ENCODE peak calls at places on chromosome 3, in nine cellular contexts. One of them, this sample, is unnamed. For H3K4me1, the result is how much of the 10 kb centered on the place peaks cover.

GRCh38 chr3:21913791-21914190 is 162.8 kb upstream of the ZNF385D start:
- DNase-seq in A549: no peak
- DNase-seq in heart left ventricle: no peak
- DNase-seq in psoas muscle: no peak
- DNase-seq in fibroblast of lung: peak
- DNase-seq in cardiac muscle cell: peak
- DNase-seq in esophagus muscularis mucosa: no peak
- DNase-seq in tibial artery: no peak
- DNase-seq in keratinocyte: no peak
- DNase-seq in this sample: no peak

GRCh38 chr3:139455855-139456254 is 20.5 kb downstream of the RBP2 start:
- DNase-seq in A549: peak
- DNase-seq in tibial artery: no peak
- DNase-seq in heart left ventricle: no peak
- DNase-seq in psoas muscle: no peak
- DNase-seq in fibroblast of lung: no peak
- DNase-seq in keratinocyte: no peak
- DNase-seq in cardiac muscle cell: peak
- DNase-seq in esophagus muscularis mucosa: no peak
- DNase-seq in this sample: no peak

GRCh38 chr3:173007079-173007723 is 133.8 kb downstream of the SPATA16 start:
- DNase-seq in psoas muscle: no peak
- DNase-seq in keratinocyte: no peak
- DNase-seq in cardiac muscle cell: no peak
- DNase-seq in A549: no peak
- DNase-seq in esophagus muscularis mucosa: no peak
- DNase-seq in fibroblast of lung: no peak
- DNase-seq in tibial artery: no peak
- DNase-seq in heart left ventricle: no peak
- DNase-seq in this sample: no peak

GRCh38 chr3:21256932-21257331 is 494.1 kb downstream of the ZNF385D start:
- DNase-seq in tibial artery: no peak
- DNase-seq in keratinocyte: no peak
- DNase-seq in cardiac muscle cell: peak
- DNase-seq in esophagus muscularis mucosa: no peak
- DNase-seq in psoas muscle: no peak
- DNase-seq in heart left ventricle: no peak
- DNase-seq in fibroblast of lung: peak
- DNase-seq in A549: no peak
- DNase-seq in this sample: no peak

GRCh38 chr3:181326637-181327223 is 337.2 kb upstream of the DNAJC19 start:
- DNase-seq in fibroblast of lung: peak
- DNase-seq in keratinocyte: no peak
- DNase-seq in heart left ventricle: no peak
- DNase-seq in esophagus muscularis mucosa: no peak
- DNase-seq in tibial artery: no peak
- DNase-seq in psoas muscle: no peak
- DNase-seq in A549: peak
- DNase-seq in cardiac muscle cell: peak
- DNase-seq in this sample: no peak

GRCh38 chr3:76010252-76010651 is 224.9 kb upstream of the ZNF717 start:
- DNase-seq in tibial artery: no peak
- DNase-seq in cardiac muscle cell: no peak
- DNase-seq in fibroblast of lung: no peak
- DNase-seq in keratinocyte: no peak
- DNase-seq in heart left ventricle: no peak
- DNase-seq in psoas muscle: no peak
- DNase-seq in esophagus muscularis mucosa: no peak
- DNase-seq in A549: no peak
- DNase-seq in this sample: no peak

GRCh38 chr3:123037015-123037375 is 9.4 kb upstream of the SEMA5B start:
- DNase-seq in tibial artery: no peak
- DNase-seq in psoas muscle: no peak
- DNase-seq in cardiac muscle cell: no peak
- DNase-seq in A549: no peak
- DNase-seq in heart left ventricle: no peak
- DNase-seq in keratinocyte: no peak
- DNase-seq in esophagus muscularis mucosa: no peak
- DNase-seq in fibroblast of lung: no peak
- DNase-seq in this sample: no peak

GRCh38 chr3:40719660-40720287 is 195.0 kb downstream of the ZNF621 start:
- DNase-seq in keratinocyte: no peak
- DNase-seq in A549: no peak
- DNase-seq in esophagus muscularis mucosa: peak
- DNase-seq in cardiac muscle cell: peak
- DNase-seq in heart left ventricle: no peak
- DNase-seq in psoas muscle: no peak
- DNase-seq in tibial artery: no peak
- DNase-seq in fibroblast of lung: peak
- DNase-seq in this sample: no peak

GRCh38 chr3:58062469-58062868 is 54.2 kb downstream of the FLNB start:
- DNase-seq in heart left ventricle: no peak
- DNase-seq in fibroblast of lung: peak
- DNase-seq in cardiac muscle cell: peak
- DNase-seq in psoas muscle: no peak
- DNase-seq in tibial artery: no peak
- DNase-seq in esophagus muscularis mucosa: no peak
- DNase-seq in A549: no peak
- DNase-seq in keratinocyte: no peak
- DNase-seq in this sample: no peak

GRCh38 chr3:189942948-189943347 is 177.7 kb downstream of the P3H2 start:
- DNase-seq in esophagus muscularis mucosa: no peak
- DNase-seq in psoas muscle: no peak
- DNase-seq in tibial artery: no peak
- DNase-seq in keratinocyte: no peak
- DNase-seq in cardiac muscle cell: no peak
- DNase-seq in A549: no peak
- DNase-seq in fibroblast of lung: no peak
- DNase-seq in heart left ventricle: no peak
- DNase-seq in this sample: no peak

GRCh38 chr3:71955549-71956373 is 170.8 kb upstream of the PROK2 start:
- DNase-seq in psoas muscle: peak
- DNase-seq in keratinocyte: no peak
- DNase-seq in fibroblast of lung: peak
- DNase-seq in A549: peak
- DNase-seq in tibial artery: peak
- DNase-seq in esophagus muscularis mucosa: peak
- DNase-seq in cardiac muscle cell: peak
- DNase-seq in heart left ventricle: peak
- DNase-seq in this sample: peak

GRCh38 chr3:77795013-77795412 is 755.1 kb downstream of the ROBO2 start:
- DNase-seq in A549: no peak
- DNase-seq in psoas muscle: no peak
- DNase-seq in heart left ventricle: no peak
- DNase-seq in cardiac muscle cell: no peak
- DNase-seq in fibroblast of lung: no peak
- DNase-seq in tibial artery: no peak
- DNase-seq in esophagus muscularis mucosa: no peak
- DNase-seq in keratinocyte: no peak
- DNase-seq in this sample: no peak

GRCh38 chr3:122271246-122271898 is 53.7 kb upstream of the CSTA start:
- DNase-seq in psoas muscle: no peak
- DNase-seq in cardiac muscle cell: peak
- DNase-seq in fibroblast of lung: no peak
- DNase-seq in tibial artery: no peak
- DNase-seq in A549: no peak
- DNase-seq in esophagus muscularis mucosa: peak
- DNase-seq in keratinocyte: no peak
- DNase-seq in heart left ventricle: no peak
- DNase-seq in this sample: no peak

GRCh38 chr3:44930911-44931310 is 45.1 kb downstream of the ZDHHC3 start:
- DNase-seq in tibial artery: no peak
- DNase-seq in heart left ventricle: no peak
- DNase-seq in keratinocyte: no peak
- DNase-seq in esophagus muscularis mucosa: no peak
- DNase-seq in cardiac muscle cell: no peak
- DNase-seq in psoas muscle: no peak
- DNase-seq in fibroblast of lung: no peak
- DNase-seq in A549: no peak
- DNase-seq in this sample: no peak

GRCh38 chr3:107600784-107601183 is 78.0 kb downstream of the BBX start:
- DNase-seq in heart left ventricle: no peak
- DNase-seq in esophagus muscularis mucosa: no peak
- DNase-seq in keratinocyte: no peak
- DNase-seq in psoas muscle: no peak
- DNase-seq in fibroblast of lung: peak
- DNase-seq in cardiac muscle cell: no peak
- DNase-seq in A549: no peak
- DNase-seq in tibial artery: no peak
- DNase-seq in this sample: no peak

GRCh38 chr3:189606774-189607173 is 24.4 kb upstream of the TP63 start:
- DNase-seq in heart left ventricle: no peak
- DNase-seq in tibial artery: no peak
- DNase-seq in esophagus muscularis mucosa: no peak
- DNase-seq in keratinocyte: no peak
- DNase-seq in fibroblast of lung: no peak
- DNase-seq in A549: no peak
- DNase-seq in psoas muscle: no peak
- DNase-seq in cardiac muscle cell: no peak
- DNase-seq in this sample: no peak

GRCh38 chr3:142844339-142844977 is 44.4 kb downstream of the PCOLCE2 start:
- DNase-seq in keratinocyte: no peak
- DNase-seq in tibial artery: no peak
- DNase-seq in heart left ventricle: no peak
- DNase-seq in psoas muscle: no peak
- DNase-seq in cardiac muscle cell: peak
- DNase-seq in fibroblast of lung: peak
- DNase-seq in esophagus muscularis mucosa: no peak
- DNase-seq in A549: peak
- DNase-seq in this sample: no peak
- TF ChIP-seq CTCF in keratinocyte: peak
- TF ChIP-seq CTCF in tibial artery: no peak
- TF ChIP-seq CTCF in heart left ventricle: peak
- TF ChIP-seq CTCF in psoas muscle: no peak
- TF ChIP-seq CTCF in cardiac muscle cell: peak
- TF ChIP-seq CTCF in fibroblast of lung: peak
- TF ChIP-seq CTCF in esophagus muscularis mucosa: peak
- TF ChIP-seq CTCF in A549: peak
- TF ChIP-seq CTCF in this sample: peak

GRCh38 chr3:152338159-152338720 is 69.5 kb downstream of the MBNL1 start:
- DNase-seq in A549: no peak
- DNase-seq in psoas muscle: no peak
- DNase-seq in heart left ventricle: no peak
- DNase-seq in tibial artery: no peak
- DNase-seq in fibroblast of lung: no peak
- DNase-seq in cardiac muscle cell: no peak
- DNase-seq in esophagus muscularis mucosa: no peak
- DNase-seq in keratinocyte: no peak
- DNase-seq in this sample: no peak
- H3K4me1 ChIP-seq in A549: under half
- H3K4me1 ChIP-seq in psoas muscle: half or more
- H3K4me1 ChIP-seq in heart left ventricle: under half
- H3K4me1 ChIP-seq in tibial artery: under half
- H3K4me1 ChIP-seq in fibroblast of lung: under half
- H3K4me1 ChIP-seq in cardiac muscle cell: under half
- H3K4me1 ChIP-seq in esophagus muscularis mucosa: half or more
- H3K4me1 ChIP-seq in keratinocyte: under half
- H3K4me1 ChIP-seq in this sample: half or more

GRCh38 chr3:14915636-14916222 is 31.7 kb upstream of the NR2C2 start:
- DNase-seq in keratinocyte: no peak
- DNase-seq in A549: no peak
- DNase-seq in cardiac muscle cell: peak
- DNase-seq in tibial artery: no peak
- DNase-seq in fibroblast of lung: no peak
- DNase-seq in psoas muscle: no peak
- DNase-seq in heart left ventricle: no peak
- DNase-seq in esophagus muscularis mucosa: no peak
- DNase-seq in this sample: no peak
- TF ChIP-seq CTCF in keratinocyte: peak
- TF ChIP-seq CTCF in A549: no peak
- TF ChIP-seq CTCF in cardiac muscle cell: no peak
- TF ChIP-seq CTCF in tibial artery: no peak
- TF ChIP-seq CTCF in fibroblast of lung: peak
- TF ChIP-seq CTCF in psoas muscle: peak
- TF ChIP-seq CTCF in heart left ventricle: peak
- TF ChIP-seq CTCF in esophagus muscularis mucosa: no peak
- TF ChIP-seq CTCF in this sample: peak

DNA sequence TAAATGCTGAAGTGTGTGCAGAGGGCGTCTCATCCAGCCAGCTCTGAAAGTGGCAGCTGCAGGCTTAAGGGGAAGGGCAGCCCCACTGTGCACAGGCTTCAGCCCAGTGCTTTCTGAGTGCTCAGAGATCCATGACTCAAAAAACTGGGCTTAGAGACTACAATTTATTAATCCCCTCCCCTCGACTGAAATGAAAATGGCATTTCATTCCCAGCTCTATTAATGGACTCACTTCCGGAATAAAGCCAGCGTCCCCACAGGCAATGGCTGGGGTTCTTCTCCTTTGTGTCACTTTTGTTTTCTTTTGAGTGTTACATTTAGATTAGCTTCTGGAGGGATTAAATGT is 55.5 kb upstream of the PLXNA1 start:
- DNase-seq in esophagus muscularis mucosa: no peak
- DNase-seq in cardiac muscle cell: no peak
- DNase-seq in fibroblast of lung: no peak
- DNase-seq in psoas muscle: no peak
- DNase-seq in keratinocyte: no peak
- DNase-seq in heart left ventricle: no peak
- DNase-seq in tibial artery: peak
- DNase-seq in A549: no peak
- DNase-seq in this sample: no peak
- H3K4me1 ChIP-seq in esophagus muscularis mucosa: under half
- H3K4me1 ChIP-seq in cardiac muscle cell: under half
- H3K4me1 ChIP-seq in fibroblast of lung: under half
- H3K4me1 ChIP-seq in psoas muscle: under half
- H3K4me1 ChIP-seq in keratinocyte: under half
- H3K4me1 ChIP-seq in heart left ventricle: under half
- H3K4me1 ChIP-seq in tibial artery: under half
- H3K4me1 ChIP-seq in A549: under half
- H3K4me1 ChIP-seq in this sample: under half

GRCh38 chr3:186425788-186426730 is 64.0 kb upstream of the DGKG start:
- DNase-seq in keratinocyte: no peak
- DNase-seq in cardiac muscle cell: peak
- DNase-seq in heart left ventricle: no peak
- DNase-seq in fibroblast of lung: peak
- DNase-seq in A549: peak
- DNase-seq in psoas muscle: no peak
- DNase-seq in esophagus muscularis mucosa: peak
- DNase-seq in tibial artery: no peak
- DNase-seq in this sample: no peak
- TF ChIP-seq CTCF in keratinocyte: no peak
- TF ChIP-seq CTCF in cardiac muscle cell: peak
- TF ChIP-seq CTCF in heart left ventricle: no peak
- TF ChIP-seq CTCF in fibroblast of lung: peak
- TF ChIP-seq CTCF in A549: no peak
- TF ChIP-seq CTCF in psoas muscle: peak
- TF ChIP-seq CTCF in esophagus muscularis mucosa: peak
- TF ChIP-seq CTCF in tibial artery: peak
- TF ChIP-seq CTCF in this sample: peak